ENCODE peak calls at places on chromosomes 5 and 9, in five cellular contexts. R, T, L, K and U are unnamed samples.

GRCh38 chr5:148491793-148492184 is 108.0 kb downstream of the FBXO38 start:
- DNase-seq in R (peak), K (no peak), T (no peak), L (no peak), U (no peak)

GRCh38 chr5:32182463-32183081 is 8.5 kb upstream of the GOLPH3 start:
- DNase-seq in T (no peak), L (no peak), K (no peak), R (no peak), U (no peak)

GRCh38 chr9:116233160-116233530 is 79.6 kb downstream of the PAPPA start:
- DNase-seq in R (no peak), K (no peak), L (no peak), T (no peak), U (no peak)

GRCh38 chr5:56585973-56586740 is 229.2 kb upstream of the MAP3K1 start:
- DNase-seq in K (no peak), L (no peak), T (no peak), R (no peak), U (no peak)

GRCh38 chr9:73155968-73156592 is 4.4 kb downstream of the ANXA1 start:
- DNase-seq in R (no peak), T (no peak), K (no peak), L (no peak), U (no peak)

GRCh38 chr9:35746583-35746982 is 2.4 kb downstream of the GBA2 start:
- DNase-seq in R (peak), L (no peak), T (no peak), K (no peak), U (no peak)

GRCh38 chr5:141637266-141637692 is 482 bp downstream of the RELL2 start:
- DNase-seq in T (peak), R (no peak), K (peak), L (no peak), U (no peak)

GRCh38 chr9:137538058-137538457 is 12.1 kb downstream of the PNPLA7 start:
- DNase-seq in L (no peak), K (no peak), R (no peak), T (no peak), U (no peak)

GRCh38 chr9:65426231-65426630 is 141.2 kb upstream of the FOXD4L5 start:
- DNase-seq in R (no peak), K (no peak), T (no peak), L (no peak), U (no peak)

GRCh38 chr9:91943876-91944470 is 6.1 kb downstream of the ROR2 start:
- DNase-seq in R (no peak), L (no peak), K (no peak), T (no peak), U (no peak)

GRCh38 chr5:93874080-93874479 is 132.7 kb upstream of the POU5F2 start:
- DNase-seq in K (no peak), T (no peak), L (no peak), R (no peak), U (no peak)

GRCh38 chr5:79173626-79174025 is 62.0 kb downstream of the BHMT start:
- DNase-seq in R (no peak), L (no peak), T (no peak), K (no peak), U (no peak)

GRCh38 chr5:120614512-120614911 is 150.4 kb downstream of the PRR16 start:
- DNase-seq in L (no peak), R (no peak), T (no peak), K (no peak), U (no peak)

GRCh38 chr9:16458696-16459420 is 411.6 kb downstream of the BNC2 start:
- DNase-seq in T (no peak), L (no peak), K (no peak), R (no peak), U (no peak)

GRCh38 chr5:179279347-179280094 is 65.7 kb downstream of the ADAMTS2 start:
- DNase-seq in L (no peak), T (no peak), R (no peak), K (no peak), U (no peak)

GRCh38 chr5:61964199-61964598 is 341.8 kb upstream of the KIF2A start:
- DNase-seq in R (no peak), L (no peak), K (no peak), T (no peak), U (no peak)

GRCh38 chr5:684771-685216 is 8.4 kb downstream of the TPPP start:
- DNase-seq in T (no peak), R (peak), L (no peak), K (no peak), U (peak)

GRCh38 chr5:11335881-11336760 is 568.1 kb downstream of the CTNND2 start:
- DNase-seq in L (no peak), K (no peak), R (peak), T (no peak), U (no peak)

GRCh38 chr5:62621280-62621679 is 42.7 kb downstream of the LRRC70 start:
- DNase-seq in K (no peak), R (no peak), T (no peak), L (no peak), U (no peak)

GRCh38 chr5:65062684-65063083 is 294.0 kb downstream of the CWC27 start:
- DNase-seq in L (no peak), K (no peak), T (no peak), R (no peak), U (no peak)

GRCh38 chr5:98433022-98433421 is 340.4 kb upstream of the RGMB start:
- DNase-seq in R (no peak), T (no peak), L (no peak), K (no peak), U (no peak)

GRCh38 chr9:130912932-130913598 is 16.5 kb upstream of the QRFP start:
- DNase-seq in L (no peak), K (no peak), R (no peak), T (no peak), U (peak)

GRCh38 chr9:1575939-1576338 is 439.2 kb upstream of the SMARCA2 start:
- DNase-seq in L (no peak), T (no peak), K (no peak), R (no peak), U (no peak)

GRCh38 chr5:78647411-78647818 is 1.2 kb downstream of the LHFPL2 start:
- DNase-seq in L (no peak), K (peak), R (no peak), T (no peak), U (no peak)

GRCh38 chr5:61311836-61312808 is 19.9 kb upstream of the ZSWIM6 start:
- DNase-seq in L (no peak), K (no peak), R (no peak), T (no peak), U (no peak)

GRCh38 chr5:150671509-150672236 is 10.6 kb downstream of the MYOZ3 start:
- DNase-seq in T (no peak), R (no peak), L (peak), K (peak), U (no peak)

GRCh38 chr9:122332643-122333042 is 38.2 kb upstream of the PTGS1 start:
- DNase-seq in L (no peak), R (no peak), K (no peak), T (no peak), U (no peak)

GRCh38 chr9:129988607-129989361 is 54.2 kb downstream of the FNBP1 start:
- DNase-seq in L (no peak), T (no peak), K (peak), R (peak), U (no peak)

GRCh38 chr5:51829691-51830090 is 446.4 kb downstream of the ISL1 start:
- DNase-seq in L (no peak), K (no peak), T (no peak), R (no peak), U (no peak)

GRCh38 chr5:141742144-141742543 is 60.1 kb upstream of the ARAP3 start:
- DNase-seq in L (no peak), K (no peak), T (no peak), R (no peak), U (no peak)

GRCh38 chr5:171092194-171092593 is 216.9 kb upstream of the TLX3 start:
- DNase-seq in R (no peak), L (no peak), K (no peak), T (no peak), U (no peak)

GRCh38 chr5:17910318-17910717 is 276.1 kb downstream of the TAF11L14 start:
- DNase-seq in L (no peak), R (no peak), T (no peak), K (no peak), U (no peak)